ENCODE peak calls at places on chromosomes 6 and 20, in four cellular contexts. N, F, Z and L are unnamed samples.

GRCh38 chr20:39309458-39309857 is 347.3 kb downstream of the DHX35 start:
- DNase-seq in N (no peak), F (no peak), Z (no peak), L (no peak)

GRCh38 chr6:105759946-105760345 is 326.2 kb upstream of the PRDM1 start:
- DNase-seq in N (no peak), F (no peak), Z (no peak), L (no peak)

GRCh38 chr6:29516108-29516507 is 28.4 kb upstream of the MAS1L start:
- DNase-seq in N (no peak), F (no peak), Z (no peak), L (no peak)

GRCh38 chr6:147752686-147753418 is 244.4 kb downstream of the SAMD5 start:
- DNase-seq in N (no peak), F (no peak), Z (no peak), L (peak; percentile 18)

GRCh38 chr6:10837009-10837691 is 1.2 kb downstream of the MAK start:
- DNase-seq in N (peak; percentile 69), F (peak; percentile 56), Z (no peak), L (no peak)

GRCh38 chr6:40901322-40902055 is 137.5 kb downstream of the UNC5CL start:
- DNase-seq in N (no peak), F (no peak), Z (no peak), L (no peak)

GRCh38 chr6:119237177-119237715 is 112.3 kb downstream of the MAN1A1 start:
- DNase-seq in N (no peak), F (no peak), Z (no peak), L (no peak)

GRCh38 chr6:36874016-36874442 is 574 bp downstream of the PPIL1 start:
- DNase-seq in N (no peak), F (no peak), Z (no peak), L (no peak)

GRCh38 chr20:21615617-21616080 is 89.8 kb upstream of the PAX1 start:
- DNase-seq in N (peak; percentile 46), F (peak; percentile 81), Z (no peak), L (peak; percentile 66)

GRCh38 chr6:79813854-79814477 is 133.4 kb downstream of the ELOVL4 start:
- DNase-seq in N (peak; percentile 50), F (peak; percentile 85), Z (peak; percentile 16), L (peak; percentile 54)

GRCh38 chr20:2533118-2533517 is 3.3 kb upstream of the TMC2 start:
- DNase-seq in N (no peak), F (no peak), Z (no peak), L (no peak)

GRCh38 chr20:49712918-49713778 is 530 bp downstream of the B4GALT5 start:
- DNase-seq in N (peak; percentile 39), F (peak; percentile 60), Z (no peak), L (no peak)

GRCh38 chr20:62900692-62901584 is 25.4 kb downstream of the DIDO1 start:
- DNase-seq in N (no peak), F (no peak), Z (no peak), L (peak; percentile 70)

GRCh38 chr20:54067606-54068174 is 2.7 kb downstream of the BCAS1 start:
- DNase-seq in N (peak; percentile 39), F (no peak), Z (peak; percentile 75), L (peak; percentile 99)

GRCh38 chr6:63636516-63636968 is 940 bp downstream of the PHF3 start:
- DNase-seq in N (peak; percentile 41), F (peak; percentile 28), Z (no peak), L (peak; percentile 59)

GRCh38 chr6:146422789-146423188 is 120.8 kb upstream of the RAB32 start:
- DNase-seq in N (no peak), F (no peak), Z (no peak), L (no peak)

GRCh38 chr6:43934803-43935602 is 165.0 kb downstream of the VEGFA start:
- DNase-seq in N (no peak), F (no peak), Z (no peak), L (no peak)

GRCh38 chr6:149166324-149166723 is 151.2 kb upstream of the TAB2 start:
- DNase-seq in N (no peak), F (no peak), Z (no peak), L (no peak)

GRCh38 chr20:51318058-51318960 is 224.2 kb downstream of the NFATC2 start:
- DNase-seq in N (peak; percentile 75), F (peak; percentile 92), Z (no peak), L (peak; percentile 47)

GRCh38 chr20:49287555-49288249 is 9.8 kb upstream of the ZNFX1 start:
- DNase-seq in N (peak; percentile 30), F (no peak), Z (no peak), L (peak; percentile 61)

GRCh38 chr6:11909696-11910132 is 102.4 kb upstream of the HIVEP1 start:
- DNase-seq in N (no peak), F (no peak), Z (no peak), L (no peak)

GRCh38 chr6:32857156-32857891 is 3.3 kb downstream of the PSMB9 start:
- DNase-seq in N (peak; percentile 72), F (no peak), Z (no peak), L (no peak)

GRCh38 chr6:89131599-89131998 is 13.7 kb upstream of the SRSF12 start:
- DNase-seq in N (no peak), F (no peak), Z (no peak), L (no peak)

GRCh38 chr6:163263998-163264661 is 150.4 kb upstream of the QKI start:
- DNase-seq in N (no peak), F (no peak), Z (no peak), L (no peak)

GRCh38 chr20:6044102-6044501 is 9.8 kb downstream of the LRRN4 start:
- DNase-seq in N (peak; percentile 40), F (peak; percentile 25), Z (no peak), L (peak; percentile 23)

GRCh38 chr20:21396045-21396893 is 1.1 kb downstream of the NKX2-4 start:
- DNase-seq in N (no peak), F (peak; percentile 37), Z (no peak), L (no peak)

GRCh38 chr6:162719528-162719927 is 8.0 kb downstream of the PRKN start:
- DNase-seq in N (no peak), F (no peak), Z (no peak), L (no peak)

GRCh38 chr6:16747232-16748027 is 13.8 kb downstream of the ATXN1 start:
- DNase-seq in N (no peak), F (no peak), Z (no peak), L (peak; percentile 78)

GRCh38 chr20:23145281-23145700 is 59.2 kb upstream of the CD93 start:
- DNase-seq in N (no peak), F (no peak), Z (no peak), L (no peak)

GRCh38 chr6:148608211-148608951 is 138.4 kb upstream of the UST start:
- DNase-seq in N (no peak), F (no peak), Z (no peak), L (peak; percentile 12)

GRCh38 chr6:20900396-20901160 is 366.3 kb downstream of the CDKAL1 start:
- DNase-seq in N (no peak), F (no peak), Z (no peak), L (no peak)

GRCh38 chr6:129886401-129887155 is 25.5 kb upstream of the TMEM244 start:
- DNase-seq in N (no peak), F (no peak), Z (no peak), L (no peak)

GRCh38 chr6:129890701-129891100 is 29.6 kb upstream of the TMEM244 start:
- DNase-seq in N (peak; percentile 38), F (no peak), Z (no peak), L (no peak)

GRCh38 chr6:129893513-129894098 is 32.5 kb upstream of the TMEM244 start:
- DNase-seq in N (peak; percentile 13), F (no peak), Z (no peak), L (no peak)

GRCh38 chr6:129889580-129889979 is 28.5 kb upstream of the TMEM244 start:
- DNase-seq in N (no peak), F (no peak), Z (no peak), L (no peak)

GRCh38 chr6:129890164-129890563 is 29.0 kb upstream of the TMEM244 start:
- DNase-seq in N (no peak), F (no peak), Z (no peak), L (no peak)
- TF ChIP-seq ATF3 in N (no peak), F (no peak), Z (no peak), L (no peak)

DNA sequence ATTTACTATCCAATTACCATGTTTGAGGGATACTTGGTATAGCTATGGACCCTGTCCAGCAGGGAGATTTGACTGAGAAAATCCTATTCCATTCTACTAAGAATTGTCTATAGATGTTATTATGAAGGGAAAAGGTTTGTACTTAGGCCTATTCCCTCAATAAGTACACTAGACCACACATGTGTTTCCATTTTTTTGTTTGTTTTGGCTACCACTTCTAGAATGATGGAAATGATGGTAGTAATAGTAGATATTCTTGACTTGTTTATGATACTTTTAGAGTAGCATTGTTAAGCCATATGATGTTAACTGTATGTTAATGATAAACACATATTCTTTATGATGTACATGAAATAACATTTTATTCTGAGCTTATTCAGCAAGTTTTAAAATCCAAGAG is 144.8 kb downstream of the OGFRL1 start:
- DNase-seq in N (no peak), F (no peak), Z (no peak), L (no peak)
- TF ChIP-seq ESRRA in N (no peak), F (no peak), Z (no peak), L (no peak)

GRCh38 chr20:20052074-20052970 is at the start of the genes CFAP61 and CRNKL1:
- DNase-seq in N (peak; percentile 90), F (peak; percentile 97), Z (peak; percentile 96), L (peak; percentile 99)

DNA sequence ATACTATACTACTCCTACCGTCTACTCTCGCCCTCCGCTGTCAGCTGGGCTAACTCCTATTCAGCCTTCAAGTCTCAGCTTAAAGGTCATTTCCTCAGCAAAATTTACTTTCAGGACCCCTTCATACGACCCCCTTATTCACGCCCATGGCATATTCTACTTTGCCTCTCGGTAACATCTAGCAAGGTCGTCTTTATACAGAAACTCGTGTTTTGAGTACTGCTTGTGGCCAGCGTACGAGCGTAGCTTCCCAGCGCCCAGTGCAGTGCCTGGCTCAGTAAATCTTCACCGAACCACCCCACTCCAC is 546 bp downstream of the CRNKL1 start:
- DNase-seq in N (no peak), F (no peak), Z (no peak), L (no peak)
- TF ChIP-seq ATF3 in N (no peak), F (no peak), Z (no peak), L (no peak)

DNA sequence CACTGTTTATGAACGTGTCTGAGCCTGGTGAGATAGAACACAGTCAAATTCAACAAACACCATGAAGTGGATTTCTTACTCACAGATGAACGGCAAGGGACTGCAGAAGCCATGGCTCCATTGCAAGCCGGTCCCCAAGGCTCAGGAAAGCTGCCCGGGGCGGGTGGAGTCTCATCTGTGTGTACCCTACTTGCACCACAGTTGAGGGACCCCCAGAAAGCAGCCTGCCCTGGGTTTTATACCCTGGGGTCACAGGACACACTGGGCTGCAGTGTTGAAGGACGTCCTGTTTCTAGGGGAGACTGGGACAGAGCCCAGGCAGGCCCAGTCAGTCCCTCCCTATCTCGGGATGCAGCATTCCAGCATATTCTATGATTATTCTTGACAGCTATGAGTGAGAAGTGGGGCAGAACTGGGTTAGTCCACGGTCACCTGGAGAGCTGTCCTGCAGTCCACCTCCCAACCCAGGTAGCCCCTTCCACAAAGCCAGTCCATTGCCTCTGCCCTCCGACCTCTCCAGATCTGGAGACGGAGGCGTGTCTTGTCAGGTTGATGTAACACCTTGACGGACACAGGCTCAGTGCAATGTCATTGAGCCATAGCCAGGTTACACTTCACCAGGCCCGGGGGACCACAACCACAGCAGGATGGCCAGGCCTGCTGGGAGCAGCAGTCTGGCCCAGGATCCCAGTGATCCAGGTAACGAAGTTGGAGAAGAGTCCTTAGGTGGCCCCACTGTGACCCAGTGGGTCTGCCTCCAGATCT is 35.5 kb downstream of the WRNIP1 start:
- DNase-seq in N (no peak), F (no peak), Z (no peak), L (no peak)
- TF ChIP-seq ESRRA in N (no peak), F (no peak), Z (no peak), L (no peak)

GRCh38 chr6:111589366-111589765 is 16.3 kb downstream of the TRAF3IP2 start:
- DNase-seq in N (no peak), F (no peak), Z (no peak), L (peak; percentile 44)
- TF ChIP-seq ATF3 in N (no peak), F (no peak), Z (no peak), L (no peak)